ENCODE peak calls at places on chromosome 13, in eight cellular contexts. K, P, G, X, H, I, S and L are unnamed samples. For H3K9me3, the result is how much of the 10 kb centered on the place peaks cover.

GRCh38 chr13:113791226-113791625 is 32.2 kb downstream of the TMEM255B start:
- DNase-seq in P (no peak), K (no peak), H (no peak), G (no peak), X (no peak), I (no peak), S (no peak), L (no peak)

GRCh38 chr13:25874907-25875306 is 176.9 kb downstream of the SHISA2 start:
- DNase-seq in K (no peak), P (no peak), G (no peak), H (peak), I (no peak), S (no peak), X (no peak), L (no peak)

GRCh38 chr13:78197231-78197630 is 278.6 kb upstream of the EDNRB start:
- DNase-seq in S (no peak), K (no peak), I (no peak), G (peak), H (no peak), X (no peak), P (no peak), L (no peak)

GRCh38 chr13:49502954-49503353 is 7.2 kb downstream of the PHF11 start:
- DNase-seq in I (peak), S (peak), H (peak), P (peak), G (peak), K (no peak), X (no peak), L (no peak)

GRCh38 chr13:49838989-49839388 is 46.5 kb upstream of the KPNA3 start:
- DNase-seq in S (no peak), P (no peak), G (no peak), X (no peak), K (no peak), H (no peak), I (no peak), L (no peak)

GRCh38 chr13:32783067-32783466 is 196.8 kb downstream of the PDS5B start:
- DNase-seq in X (no peak), H (no peak), P (no peak), K (no peak), S (no peak), G (peak), I (no peak), L (no peak)

GRCh38 chr13:75303295-75303694 is 178.7 kb downstream of the TBC1D4 start:
- DNase-seq in G (no peak), H (no peak), S (no peak), K (no peak), X (no peak), I (no peak), P (no peak), L (no peak)

GRCh38 chr13:59444210-59444857 is 719.4 kb downstream of the DIAPH3 start:
- DNase-seq in H (no peak), X (no peak), P (no peak), K (no peak), I (no peak), G (no peak), S (no peak), L (no peak)

GRCh38 chr13:112995395-112996091 is 26.5 kb downstream of the MCF2L start:
- DNase-seq in G (no peak), I (no peak), S (no peak), H (no peak), P (no peak), K (no peak), X (peak), L (no peak)

GRCh38 chr13:44710576-44710975 is 134.4 kb upstream of the TSC22D1 start:
- DNase-seq in H (no peak), S (no peak), K (no peak), X (no peak), P (no peak), I (no peak), G (peak), L (no peak)

GRCh38 chr13:95087746-95088305 is 213.4 kb downstream of the ABCC4 start:
- DNase-seq in S (no peak), X (no peak), P (no peak), I (no peak), G (peak), K (no peak), H (no peak), L (no peak)

GRCh38 chr13:39051157-39051556 is 12.9 kb downstream of the NHLRC3 start:
- DNase-seq in H (no peak), X (no peak), I (no peak), P (no peak), K (no peak), G (peak), S (no peak), L (no peak)

GRCh38 chr13:103639326-103639725 is 573.1 kb upstream of the SLC10A2 start:
- DNase-seq in X (no peak), S (no peak), H (no peak), K (no peak), I (no peak), G (no peak), P (no peak), L (no peak)

GRCh38 chr13:103638706-103639105 is 572.5 kb upstream of the SLC10A2 start:
- DNase-seq in X (no peak), K (no peak), S (peak), P (no peak), G (no peak), H (no peak), I (no peak), L (no peak)

DNA sequence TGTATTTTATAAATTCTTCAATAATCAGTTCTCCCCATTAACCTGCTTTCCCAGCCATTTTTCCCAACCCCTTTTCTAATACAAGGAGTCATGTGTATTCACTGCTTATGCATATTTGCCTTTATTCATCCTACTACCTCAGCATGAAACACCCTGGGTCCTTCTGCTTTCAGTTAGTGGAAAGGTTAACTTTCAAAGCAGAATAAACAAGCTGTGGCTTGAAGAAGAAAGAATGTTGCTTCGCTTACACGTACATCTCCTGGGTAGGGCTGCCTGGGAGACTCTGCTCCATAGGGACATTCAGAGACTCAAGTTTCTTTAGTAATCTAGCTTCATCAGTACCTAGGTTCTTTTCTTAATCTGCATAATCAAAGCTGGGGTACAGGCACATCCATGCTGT is 567.8 kb upstream of the SLC10A2 start:
- DNase-seq in P (no peak), K (no peak), X (no peak), I (no peak), S (no peak), H (no peak), G (no peak), L (no peak)
- H3K9me3 ChIP-seq in P (under half), K (under half), X (under half), I (under half), S (under half), H (under half), G (under half), L (under half)

GRCh38 chr13:27425918-27426630 is 1.7 kb downstream of the GTF3A start:
- DNase-seq in X (peak), H (peak), I (peak), K (peak), G (peak), S (peak), P (peak), L (peak)
- TF ChIP-seq POLR2A in X (no peak), H (peak), I (no peak), K (no peak), G (no peak), S (no peak), P (no peak), L (no peak)

GRCh38 chr13:31310356-31310755 is 110.6 kb downstream of the B3GLCT start:
- DNase-seq in P (no peak), I (no peak), G (no peak), X (no peak), K (no peak), S (no peak), H (peak), L (no peak)

GRCh38 chr13:31310781-31311180 is 111.0 kb downstream of the B3GLCT start:
- DNase-seq in X (no peak), P (no peak), K (no peak), G (peak), H (peak), S (peak), I (no peak), L (peak)

GRCh38 chr13:31320946-31321345 is 121.2 kb downstream of the B3GLCT start:
- DNase-seq in I (no peak), G (no peak), P (no peak), K (no peak), H (no peak), X (no peak), S (no peak), L (no peak)

GRCh38 chr13:31314961-31315360 is 115.2 kb downstream of the B3GLCT start:
- DNase-seq in X (no peak), H (no peak), S (no peak), I (no peak), G (no peak), P (no peak), K (no peak), L (no peak)
- H3K9me3 ChIP-seq in X (under half), H (under half), S (under half), I (under half), G (under half), P (under half), K (under half), L (under half)

GRCh38 chr13:110869231-110869804 is 45.6 kb downstream of the ANKRD10 start:
- DNase-seq in P (no peak), G (no peak), H (no peak), K (no peak), I (peak), X (no peak), S (peak), L (no peak)

GRCh38 chr13:110867380-110867779 is 47.5 kb downstream of the ANKRD10 start:
- DNase-seq in K (no peak), G (no peak), H (no peak), I (no peak), X (no peak), P (no peak), S (no peak), L (no peak)

GRCh38 chr13:110872034-110872767 is 42.7 kb downstream of the ANKRD10 start:
- DNase-seq in G (no peak), P (no peak), K (no peak), X (no peak), H (no peak), S (no peak), I (no peak), L (no peak)

GRCh38 chr13:110868631-110869165 is 46.2 kb downstream of the ANKRD10 start:
- DNase-seq in S (no peak), H (no peak), G (no peak), X (no peak), K (no peak), P (no peak), I (peak), L (no peak)

GRCh38 chr13:110869805-110870706 is 44.8 kb downstream of the ANKRD10 start:
- DNase-seq in H (peak), K (peak), I (peak), G (peak), S (peak), X (peak), P (peak), L (peak)
- TF ChIP-seq POLR2A in H (no peak), K (no peak), I (no peak), G (peak), S (no peak), X (no peak), P (peak), L (peak)

DNA sequence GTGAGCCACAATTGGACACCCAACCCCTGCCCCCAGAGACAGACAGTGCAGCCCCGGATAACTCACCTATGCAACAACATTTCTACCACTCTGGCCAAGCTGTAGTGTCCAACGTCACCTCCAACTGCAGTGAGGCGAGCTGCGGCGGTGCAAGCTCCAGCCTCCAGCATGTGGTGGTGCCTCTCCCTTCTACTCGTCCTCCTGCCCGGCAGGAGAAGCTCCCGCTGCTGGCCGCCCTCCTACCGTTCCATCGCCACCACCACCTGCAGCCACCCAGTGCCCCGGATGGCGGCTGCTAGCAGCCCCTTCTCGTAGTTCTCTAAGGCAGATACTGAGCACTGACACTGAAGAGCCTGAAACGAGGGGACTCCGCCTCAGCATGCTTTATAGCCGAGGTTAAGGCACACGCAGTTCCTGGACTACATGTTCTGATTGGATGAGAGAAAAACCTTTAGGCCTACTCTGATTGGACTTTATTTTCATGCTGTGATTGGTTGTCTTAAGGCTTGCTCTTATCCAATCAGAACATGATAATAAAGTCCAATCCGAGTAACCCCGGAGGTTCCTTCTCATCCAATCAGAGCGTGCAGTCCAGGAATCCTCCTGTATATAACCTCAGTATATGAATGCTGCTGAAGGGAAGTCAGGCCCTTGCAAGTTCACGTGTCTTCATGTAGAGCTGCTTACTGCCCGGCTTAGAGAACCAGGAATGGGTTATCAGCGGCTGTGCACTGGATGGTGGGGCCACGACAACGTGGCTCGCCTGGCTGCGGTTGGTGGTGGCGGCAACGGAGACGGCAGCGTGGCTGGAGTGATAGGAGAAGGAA is 63.5 kb downstream of the TUBA3C start:
- DNase-seq in X (no peak), H (no peak), I (no peak), P (no peak), K (no peak), G (no peak), S (no peak), L (no peak)
- H3K9me3 ChIP-seq in X (under half), H (under half), I (under half), P (under half), K (under half), G (under half), S (under half), L (under half)

DNA sequence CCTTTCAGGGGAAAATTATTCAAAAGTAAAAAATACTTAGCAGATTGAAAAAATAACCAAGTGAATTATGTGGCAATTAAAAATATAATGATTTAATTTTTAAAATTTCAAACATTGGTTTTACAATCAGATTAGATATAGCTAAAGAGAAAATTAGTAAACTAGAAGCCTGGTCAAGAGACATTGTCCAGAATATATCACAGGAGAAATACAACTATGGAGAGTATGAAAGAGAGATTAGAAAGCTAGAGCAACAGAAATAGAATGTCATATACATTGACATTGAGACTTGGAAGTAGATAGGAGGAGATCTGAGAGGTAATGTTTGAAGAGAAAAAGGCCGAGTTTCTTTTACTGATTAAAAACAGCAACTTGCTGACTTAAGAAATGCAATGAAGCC is 476.4 kb upstream of the SLC10A2 start:
- DNase-seq in H (no peak), S (no peak), K (no peak), X (no peak), G (no peak), P (no peak), I (no peak), L (no peak)
- TF ChIP-seq POLR2A in H (no peak), S (no peak), K (no peak), X (no peak), G (no peak), P (no peak), I (no peak), L (no peak)